ENCODE peak calls at places on chromosomes 4 and X, in five cellular contexts. W is stomach, C is suprapubic skin, S is endothelial cell of umbilical vein, Z is spleen. L is an unnamed sample.

GRCh38 chr4:52001616-52002015 is 18.5 kb downstream of the LRRC66 start:
- DNase-seq in W (no peak), C (no peak), S (no peak), Z (no peak), L (no peak)

GRCh38 chrX:19174401-19175025 is 52.2 kb upstream of the ADGRG2 start:
- DNase-seq in W (no peak), C (no peak), S (peak; percentile 2), Z (no peak), L (no peak)

GRCh38 chrX:109847257-109848187 is 114.5 kb upstream of the ACSL4 start:
- DNase-seq in W (no peak), C (no peak), S (no peak), Z (no peak), L (no peak)

GRCh38 chrX:10190367-10190766 is 33.6 kb downstream of the CLCN4 start:
- DNase-seq in W (no peak), C (no peak), S (peak; percentile 58), Z (no peak), L (peak; percentile 36)

GRCh38 chr4:106478152-106478551 is 109.6 kb upstream of the GIMD1 start:
- DNase-seq in W (no peak), C (no peak), S (no peak), Z (no peak), L (no peak)

GRCh38 chr4:165537028-165537648 is 158.3 kb downstream of the CPE start:
- DNase-seq in W (no peak), C (no peak), S (peak; percentile 83), Z (no peak), L (peak; percentile 30)

GRCh38 chr4:76640252-76640925 is 205.4 kb downstream of the SHROOM3 start:
- DNase-seq in W (peak; percentile 75), C (no peak), S (no peak), Z (no peak), L (no peak)

GRCh38 chrX:154317391-154318000 is 21.9 kb downstream of the TKTL1 start:
- DNase-seq in W (no peak), C (no peak), S (peak; percentile 14), Z (peak; percentile 71), L (no peak)

GRCh38 chr4:166252487-166253402 is 379.7 kb downstream of the TLL1 start:
- DNase-seq in W (no peak), C (no peak), S (peak; percentile 34), Z (no peak), L (no peak)

GRCh38 chr4:174631901-174632758 is 109.8 kb upstream of the HPGD start:
- DNase-seq in W (no peak), C (no peak), S (peak; percentile 6), Z (no peak), L (peak; percentile 22)

GRCh38 chr4:103199009-103199408 is 866 bp upstream of the CENPE start:
- DNase-seq in W (no peak), C (no peak), S (no peak), Z (peak; percentile 42), L (no peak)

GRCh38 chr4:103201724-103202123 is 3.6 kb upstream of the CENPE start:
- DNase-seq in W (no peak), C (no peak), S (no peak), Z (peak; percentile 34), L (no peak)

GRCh38 chr4:103201254-103201653 is 3.1 kb upstream of the CENPE start:
- DNase-seq in W (no peak), C (no peak), S (no peak), Z (no peak), L (no peak)

GRCh38 chr4:103207673-103208072 is 9.5 kb upstream of the CENPE start:
- DNase-seq in W (no peak), C (no peak), S (no peak), Z (no peak), L (no peak)

DNA sequence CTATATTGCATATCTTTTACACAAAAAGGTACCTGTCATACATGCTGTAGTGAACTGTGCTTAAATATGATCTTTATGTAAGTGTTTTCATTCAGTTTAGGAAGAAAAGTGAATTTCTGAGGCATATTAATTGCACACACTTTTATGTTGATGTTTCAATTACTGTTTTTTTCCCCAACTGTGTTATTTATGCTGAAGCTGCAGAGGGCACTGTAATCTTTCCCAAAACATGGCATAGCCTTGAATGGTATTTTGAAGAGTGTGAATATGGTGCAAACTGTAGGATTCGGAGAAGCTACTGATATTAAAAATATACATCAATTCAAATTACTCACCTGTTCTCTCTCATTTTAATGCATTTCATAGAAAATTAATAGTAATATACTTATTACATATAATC is 6.0 kb upstream of the CENPE start:
- DNase-seq in W (no peak), C (no peak), S (peak; percentile 21), Z (no peak), L (no peak)
- TF ChIP-seq CTCF in W (no peak), C (no peak), S (peak; percentile 5), Z (no peak), L (peak; percentile 45)

DNA sequence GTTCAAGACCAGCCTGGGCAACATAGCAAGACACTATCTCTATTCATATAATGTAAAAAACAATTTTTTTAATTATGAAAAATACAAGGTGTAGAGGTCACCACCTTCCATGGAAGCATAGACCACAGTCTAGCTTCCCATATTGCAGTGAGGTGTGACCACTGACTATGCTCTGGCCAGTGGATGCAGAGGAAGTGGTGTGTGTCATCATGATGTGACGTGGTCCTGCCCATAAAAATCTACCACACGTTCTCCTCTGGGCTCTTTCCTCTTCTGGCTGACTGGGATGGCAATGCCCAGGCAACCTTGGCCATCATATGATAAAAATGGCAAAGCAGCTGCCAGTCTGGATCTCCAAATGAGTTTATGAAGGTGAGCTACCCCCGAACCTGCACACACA is 65.7 kb downstream of the RBM47 start:
- DNase-seq in W (no peak), C (no peak), S (no peak), Z (no peak), L (no peak)
- TF ChIP-seq POLR2AphosphoS5 in W (no peak), C (no peak), S (no peak), Z (no peak), L (no peak)

GRCh38 chr4:73381214-73381613 is 22.9 kb upstream of the ALB start:
- DNase-seq in W (no peak), C (no peak), S (no peak), Z (no peak), L (no peak)
- TF ChIP-seq CTCF in W (no peak), C (no peak), S (no peak), Z (no peak), L (no peak)

DNA sequence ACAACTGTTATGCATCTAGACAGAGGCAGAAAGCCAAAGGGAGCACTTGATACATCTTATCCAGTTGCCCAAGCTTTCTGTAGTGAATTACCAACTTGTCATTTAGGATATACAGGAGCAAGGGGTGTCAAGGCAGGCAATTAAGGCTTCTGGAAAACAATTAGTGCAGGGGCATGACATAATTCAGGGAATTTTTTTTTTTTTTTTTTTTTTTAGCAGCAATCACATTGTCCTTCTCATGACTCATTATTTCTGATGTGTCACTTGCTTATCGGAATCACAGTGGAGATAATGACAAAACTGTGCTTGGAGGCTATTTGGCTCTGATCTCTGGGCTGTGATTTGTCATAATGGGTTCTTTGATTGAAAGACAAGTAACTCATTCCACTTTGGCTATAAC is 259.5 kb downstream of the ARHGAP24 start:
- DNase-seq in W (no peak), C (no peak), S (peak; percentile 78), Z (no peak), L (no peak)
- TF ChIP-seq POLR2AphosphoS5 in W (no peak), C (no peak), S (no peak), Z (no peak), L (no peak)

GRCh38 chrX:1554469-1555210 is 17.7 kb upstream of the P2RY8 start:
- DNase-seq in W (peak; percentile 25), C (peak; percentile 31), S (no peak), Z (peak; percentile 87), L (no peak)

GRCh38 chrX:1555370-1555769 is 18.4 kb upstream of the P2RY8 start:
- DNase-seq in W (peak; percentile 9), C (peak; percentile 18), S (no peak), Z (no peak), L (no peak)

GRCh38 chrX:1546601-1547275 is 9.8 kb upstream of the P2RY8 start:
- DNase-seq in W (peak; percentile 24), C (peak; percentile 48), S (no peak), Z (no peak), L (no peak)

GRCh38 chrX:1551959-1552546 is 15.1 kb upstream of the P2RY8 start:
- DNase-seq in W (no peak), C (no peak), S (no peak), Z (no peak), L (no peak)
- TF ChIP-seq CTCF in W (no peak), C (no peak), S (no peak), Z (no peak), L (no peak)

GRCh38 chrX:38879631-38880220 is 78.5 kb downstream of the MID1IP1 start:
- DNase-seq in W (peak; percentile 32), C (no peak), S (no peak), Z (peak; percentile 78), L (no peak)

GRCh38 chrX:38881066-38881465 is 79.8 kb downstream of the MID1IP1 start:
- DNase-seq in W (no peak), C (no peak), S (no peak), Z (no peak), L (no peak)

GRCh38 chrX:38880460-38880859 is 79.2 kb downstream of the MID1IP1 start:
- DNase-seq in W (no peak), C (no peak), S (peak; percentile 1), Z (no peak), L (no peak)

GRCh38 chrX:38881727-38882126 is 80.5 kb downstream of the MID1IP1 start:
- DNase-seq in W (no peak), C (no peak), S (no peak), Z (no peak), L (no peak)

DNA sequence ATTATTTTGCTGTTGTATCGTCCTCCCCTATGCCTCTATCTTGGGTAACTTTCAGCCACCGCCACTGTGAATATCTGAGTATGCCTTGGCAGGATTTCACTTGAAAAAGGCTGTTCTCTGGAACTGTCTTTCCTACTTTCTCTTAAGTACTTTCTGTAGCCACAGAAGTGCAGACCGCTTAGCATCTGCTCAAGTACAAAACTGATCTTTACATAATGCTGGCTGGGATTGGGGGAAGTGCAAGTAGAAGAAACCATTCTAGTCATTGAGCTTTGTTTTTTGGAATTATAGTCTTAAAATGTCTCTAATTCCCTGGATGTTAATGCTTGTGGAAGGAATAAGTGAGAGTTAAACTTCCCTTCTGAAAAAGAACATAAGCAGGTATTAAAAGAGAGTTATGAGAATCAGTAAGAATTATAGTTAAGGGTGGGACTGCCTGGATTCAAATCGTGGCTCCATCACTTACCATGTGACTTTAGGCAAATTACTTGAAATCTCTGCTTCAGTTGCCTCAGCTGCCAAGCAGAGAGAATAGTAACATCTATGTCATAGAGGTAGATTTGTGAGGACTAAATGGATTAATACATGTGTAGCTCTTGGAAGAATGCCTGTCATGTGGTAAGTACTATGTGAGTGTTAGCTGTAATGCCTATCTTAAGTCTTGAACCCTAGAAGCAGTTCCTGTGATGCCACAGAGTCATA is 77.6 kb downstream of the MID1IP1 start:
- DNase-seq in W (no peak), C (no peak), S (no peak), Z (no peak), L (no peak)
- TF ChIP-seq POLR2AphosphoS5 in W (no peak), C (no peak), S (no peak), Z (no peak), L (no peak)

DNA sequence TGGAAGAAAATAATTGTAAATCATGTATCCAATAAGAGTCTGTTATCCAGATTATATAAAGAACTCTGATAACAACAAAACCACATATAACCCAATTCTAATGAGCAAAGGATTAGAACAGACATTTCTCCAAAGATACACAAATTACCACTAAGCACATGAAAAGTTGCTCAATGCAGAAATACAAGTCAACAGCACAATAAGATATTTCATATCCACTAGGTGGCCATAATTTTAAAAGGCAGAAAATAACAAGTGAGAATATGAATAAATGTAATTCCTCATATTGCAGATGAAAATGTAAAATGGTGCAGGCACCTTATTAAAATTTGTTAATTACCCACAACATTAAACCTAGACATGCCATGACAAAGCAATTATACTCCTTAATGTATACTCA is 73.9 kb upstream of the ZCCHC13 start:
- DNase-seq in W (no peak), C (no peak), S (no peak), Z (no peak), L (no peak)
- TF ChIP-seq CTCF in W (no peak), C (no peak), S (no peak), Z (no peak), L (no peak)

GRCh38 chrX:40175416-40176255 is 77.9 kb upstream of the BCOR start:
- DNase-seq in W (peak; percentile 65), C (peak; percentile 87), S (peak; percentile 42), Z (peak; percentile 97), L (no peak)
- TF ChIP-seq POLR2AphosphoS5 in W (peak; percentile 3), C (no peak), S (no peak), Z (peak; percentile 91), L (no peak)

L was measured in Panc1.